ENCODE peak calls at places on chromosomes 5 and 9, in eight cellular contexts. H is mesothelial cell of epicardium; S is AML-193; V is stimulated activated CD8-positive, alpha-beta memory T cell treated with anti-CD3 and anti-CD28 coated beads, Interleukin-7, amount 100 ng/mL, for 24 hours; K is heart right ventricle; R is lower lobe of right lung; Y is GM18507; I is aorta. Z is an unnamed sample.
A peak's percentile ranks its signal among the peaks of the same experiment; 100 is the strongest.

GRCh38 chr5:124808842-124809268 is 62.4 kb upstream of the ZNF608 start:
- DNase-seq in H (no peak), S (no peak), V (no peak), K (no peak), R (no peak), Y (no peak), I (no peak), Z (no peak)

GRCh38 chr5:153660919-153661318 is 170.4 kb downstream of the GRIA1 start:
- DNase-seq in H (no peak), S (no peak), V (no peak), K (no peak), R (no peak), Y (no peak), I (no peak), Z (no peak)

GRCh38 chr9:85647571-85647970 is 94.2 kb downstream of the AGTPBP1 start:
- DNase-seq in H (no peak), S (peak; percentile 1), V (no peak), K (no peak), R (no peak), Y (no peak), I (no peak), Z (no peak)

GRCh38 chr9:109759584-109759983 is 20.4 kb upstream of the PALM2AKAP2 start:
- DNase-seq in H (no peak), S (no peak), V (no peak), K (no peak), R (no peak), Y (no peak), I (no peak), Z (no peak)

GRCh38 chr9:4397917-4398316 is 92.4 kb upstream of the SLC1A1 start:
- DNase-seq in H (no peak), S (no peak), V (no peak), K (no peak), R (no peak), Y (no peak), I (no peak), Z (no peak)

GRCh38 chr5:125317546-125317995 is 571.1 kb upstream of the ZNF608 start:
- DNase-seq in H (no peak), S (no peak), V (no peak), K (no peak), R (no peak), Y (no peak), I (no peak), Z (no peak)

GRCh38 chr5:113218200-113218599 is 216.6 kb downstream of the TSSK1B start:
- DNase-seq in H (no peak), S (no peak), V (no peak), K (peak; percentile 69), R (no peak), Y (no peak), I (no peak), Z (no peak)

GRCh38 chr5:37043693-37044092 is 167.1 kb downstream of the NIPBL start:
- DNase-seq in H (no peak), S (peak; percentile 7), V (no peak), K (no peak), R (no peak), Y (no peak), I (no peak), Z (no peak)

GRCh38 chr9:134785325-134786108 is 95.1 kb upstream of the FCN2 start:
- DNase-seq in H (no peak), S (no peak), V (no peak), K (peak; percentile 45), R (no peak), Y (no peak), I (no peak), Z (no peak)

GRCh38 chr9:38380872-38381534 is 11.5 kb upstream of the ALDH1B1 start:
- DNase-seq in H (no peak), S (no peak), V (no peak), K (no peak), R (no peak), Y (no peak), I (no peak), Z (peak; percentile 50)

GRCh38 chr9:114030364-114030763 is 47.7 kb downstream of the AMBP start:
- DNase-seq in H (no peak), S (no peak), V (no peak), K (no peak), R (no peak), Y (no peak), I (no peak), Z (no peak)

GRCh38 chr5:108983456-108984092 is 235.9 kb downstream of the FER start:
- DNase-seq in H (no peak), S (no peak), V (no peak), K (no peak), R (no peak), Y (no peak), I (no peak), Z (no peak)

GRCh38 chr5:138459311-138459710 is 6.0 kb upstream of the EGR1 start:
- DNase-seq in H (no peak), S (no peak), V (peak; percentile 73), K (peak; percentile 79), R (peak; percentile 59), Y (no peak), I (peak; percentile 81), Z (no peak)

GRCh38 chr5:120091376-120091948 is 372.6 kb upstream of the PRR16 start:
- DNase-seq in H (no peak), S (no peak), V (no peak), K (no peak), R (no peak), Y (no peak), I (no peak), Z (no peak)

GRCh38 chr5:180784497-180785097 is 18.0 kb downstream of the MGAT1 start:
- DNase-seq in H (no peak), S (peak; percentile 44), V (peak; percentile 37), K (peak; percentile 86), R (peak; percentile 82), Y (peak; percentile 62), I (peak; percentile 91), Z (peak; percentile 7)

GRCh38 chr9:110156902-110157301 is 51.1 kb downstream of the C9orf152 start:
- DNase-seq in H (no peak), S (peak; percentile 98), V (no peak), K (no peak), R (no peak), Y (peak; percentile 29), I (no peak), Z (no peak)

GRCh38 chr5:133664422-133664821 is 52.1 kb upstream of the FSTL4 start:
- DNase-seq in H (no peak), S (no peak), V (no peak), K (no peak), R (no peak), Y (no peak), I (peak; percentile 55), Z (no peak)

GRCh38 chr5:142296914-142297417 is 27.9 kb downstream of the SPRY4 start:
- DNase-seq in H (no peak), S (no peak), V (no peak), K (peak; percentile 86), R (no peak), Y (no peak), I (peak; percentile 82), Z (no peak)

GRCh38 chr5:94080390-94080789 is 339.0 kb upstream of the POU5F2 start:
- DNase-seq in H (no peak), S (no peak), V (no peak), K (no peak), R (no peak), Y (no peak), I (no peak), Z (no peak)

GRCh38 chr5:51500-51823 is 40.5 kb upstream of the PLEKHG4B start:
- DNase-seq in H (no peak), S (no peak), V (no peak), K (no peak), R (no peak), Y (no peak), I (no peak), Z (no peak)

GRCh38 chr5:36355513-36355912 is 53.8 kb upstream of the RANBP3L start:
- DNase-seq in H (no peak), S (no peak), V (no peak), K (no peak), R (no peak), Y (no peak), I (no peak), Z (no peak)

GRCh38 chr9:98958271-98958989 is 14.7 kb downstream of the COL15A1 start:
- DNase-seq in H (no peak), S (no peak), V (no peak), K (no peak), R (no peak), Y (no peak), I (no peak), Z (no peak)

GRCh38 chr5:107631805-107632362 is 38.9 kb downstream of the EFNA5 start:
- DNase-seq in H (no peak), S (no peak), V (no peak), K (no peak), R (no peak), Y (no peak), I (no peak), Z (no peak)

GRCh38 chr9:77892955-77893514 is 138.6 kb downstream of the GNAQ start:
- DNase-seq in H (no peak), S (no peak), V (no peak), K (no peak), R (no peak), Y (no peak), I (no peak), Z (no peak)

GRCh38 chr9:113011911-113012381 is at the start of gene ZNF883:
- DNase-seq in H (no peak), S (no peak), V (no peak), K (peak; percentile 61), R (peak; percentile 65), Y (no peak), I (peak; percentile 78), Z (peak; percentile 85)

GRCh38 chr9:72509635-72510034 is 11.8 kb upstream of the TMC1 start:
- DNase-seq in H (no peak), S (no peak), V (no peak), K (no peak), R (no peak), Y (peak; percentile 25), I (no peak), Z (no peak)

GRCh38 chr5:131563434-131564228 is 71.4 kb downstream of the RAPGEF6 start:
- DNase-seq in H (no peak), S (no peak), V (no peak), K (no peak), R (no peak), Y (no peak), I (no peak), Z (no peak)

GRCh38 chr5:196350-196749 is 5.1 kb downstream of the LRRC14B start:
- DNase-seq in H (no peak), S (no peak), V (no peak), K (no peak), R (peak; percentile 9), Y (no peak), I (no peak), Z (no peak)

GRCh38 chr9:109579191-109579948 is 81.3 kb upstream of the PTPN3 start:
- DNase-seq in H (no peak), S (no peak), V (no peak), K (no peak), R (no peak), Y (no peak), I (no peak), Z (no peak)

GRCh38 chr5:106894964-106895363 is 775.8 kb downstream of the EFNA5 start:
- DNase-seq in H (no peak), S (peak; percentile 88), V (no peak), K (no peak), R (no peak), Y (no peak), I (no peak), Z (no peak)

GRCh38 chr9:89905628-89906338 is 301.0 kb downstream of the GADD45G start:
- DNase-seq in H (no peak), S (no peak), V (no peak), K (no peak), R (no peak), Y (no peak), I (no peak), Z (no peak)

GRCh38 chr5:123819818-123820217 is 307.8 kb downstream of the CSNK1G3 start:
- DNase-seq in H (no peak), S (no peak), V (no peak), K (no peak), R (no peak), Y (no peak), I (no peak), Z (no peak)